ENCODE peak calls at places on chromosome 13, in eight cellular contexts. T, A, V, G, R, B, D and P are unnamed samples. For H3K27me3 and H3K4me1, the result is how much of the 10 kb centered on the place peaks cover.

GRCh38 chr13:45749026-45749759 is 47.1 kb downstream of the CBY2 start:
- DNase-seq in T (no peak), A (no peak), V (no peak), G (no peak), R (no peak), B (no peak), D (no peak), P (no peak)

GRCh38 chr13:111115841-111116500 is 861 bp downstream of the ARHGEF7 start:
- DNase-seq in T (peak), A (no peak), V (no peak), G (peak), R (peak), B (no peak), D (peak), P (no peak)

GRCh38 chr13:35475131-35475959 is 1.1 kb downstream of the MAB21L1 start:
- DNase-seq in T (no peak), A (peak), V (peak), G (peak), R (no peak), B (no peak), D (peak), P (no peak)

GRCh38 chr13:73618275-73618865 is 515.8 kb downstream of the KLF12 start:
- DNase-seq in T (peak), A (peak), V (no peak), G (no peak), R (peak), B (no peak), D (no peak), P (no peak)

GRCh38 chr13:30151398-30151797 is 156.0 kb downstream of the KATNAL1 start:
- DNase-seq in T (no peak), A (no peak), V (no peak), G (no peak), R (no peak), B (no peak), D (no peak), P (no peak)

GRCh38 chr13:98509271-98510155 is 67.4 kb downstream of the STK24 start:
- DNase-seq in T (no peak), A (peak), V (peak), G (no peak), R (peak), B (no peak), D (no peak), P (peak)

GRCh38 chr13:48857576-48857975 is 118.1 kb upstream of the FNDC3A start:
- DNase-seq in T (no peak), A (no peak), V (no peak), G (no peak), R (no peak), B (no peak), D (no peak), P (no peak)

GRCh38 chr13:50127726-50128291 is 112.6 kb downstream of the KCNRG start:
- DNase-seq in T (no peak), A (peak), V (no peak), G (no peak), R (no peak), B (no peak), D (no peak), P (no peak)

GRCh38 chr13:109419896-109420295 is 366.5 kb downstream of the IRS2 start:
- DNase-seq in T (no peak), A (no peak), V (peak), G (no peak), R (no peak), B (no peak), D (no peak), P (no peak)

GRCh38 chr13:41610426-41610825 is 153.1 kb downstream of the RGCC start:
- DNase-seq in T (no peak), A (no peak), V (peak), G (no peak), R (peak), B (no peak), D (peak), P (peak)

GRCh38 chr13:98050041-98050466 is 92.8 kb upstream of the FARP1 start:
- DNase-seq in T (no peak), A (no peak), V (peak), G (peak), R (peak), B (no peak), D (no peak), P (no peak)

GRCh38 chr13:72504026-72504925 is 223.2 kb downstream of the MZT1 start:
- DNase-seq in T (no peak), A (no peak), V (no peak), G (no peak), R (no peak), B (no peak), D (no peak), P (no peak)

GRCh38 chr13:110197471-110197870 is 109.5 kb downstream of the COL4A1 start:
- DNase-seq in T (no peak), A (no peak), V (no peak), G (no peak), R (no peak), B (no peak), D (no peak), P (no peak)

GRCh38 chr13:31207630-31208549 is 8.1 kb downstream of the B3GLCT start:
- DNase-seq in T (no peak), A (no peak), V (no peak), G (no peak), R (no peak), B (no peak), D (peak), P (no peak)

GRCh38 chr13:50846861-50847475 is 3.5 kb upstream of the DLEU7 start:
- DNase-seq in T (no peak), A (no peak), V (no peak), G (no peak), R (no peak), B (no peak), D (no peak), P (no peak)

GRCh38 chr13:49683489-49683888 is 7.8 kb downstream of the EBPL start:
- DNase-seq in T (no peak), A (no peak), V (no peak), G (no peak), R (no peak), B (no peak), D (no peak), P (no peak)

GRCh38 chr13:99949657-99950413 is 21.7 kb downstream of the ZIC5 start:
- DNase-seq in T (no peak), A (no peak), V (no peak), G (no peak), R (no peak), B (no peak), D (no peak), P (no peak)
- H3K27me3 ChIP-seq in T (under half), A (under half), V (under half), G (half or more), R (half or more), B (under half), D (half or more), P (half or more)

GRCh38 chr13:112687836-112688559 is 1.8 kb upstream of the ATP11A start:
- DNase-seq in T (no peak), A (no peak), V (no peak), G (no peak), R (no peak), B (no peak), D (no peak), P (no peak)
- H3K27ac ChIP-seq in T (peak), A (no peak), V (no peak), G (no peak), R (no peak), B (no peak), D (peak), P (no peak)

DNA sequence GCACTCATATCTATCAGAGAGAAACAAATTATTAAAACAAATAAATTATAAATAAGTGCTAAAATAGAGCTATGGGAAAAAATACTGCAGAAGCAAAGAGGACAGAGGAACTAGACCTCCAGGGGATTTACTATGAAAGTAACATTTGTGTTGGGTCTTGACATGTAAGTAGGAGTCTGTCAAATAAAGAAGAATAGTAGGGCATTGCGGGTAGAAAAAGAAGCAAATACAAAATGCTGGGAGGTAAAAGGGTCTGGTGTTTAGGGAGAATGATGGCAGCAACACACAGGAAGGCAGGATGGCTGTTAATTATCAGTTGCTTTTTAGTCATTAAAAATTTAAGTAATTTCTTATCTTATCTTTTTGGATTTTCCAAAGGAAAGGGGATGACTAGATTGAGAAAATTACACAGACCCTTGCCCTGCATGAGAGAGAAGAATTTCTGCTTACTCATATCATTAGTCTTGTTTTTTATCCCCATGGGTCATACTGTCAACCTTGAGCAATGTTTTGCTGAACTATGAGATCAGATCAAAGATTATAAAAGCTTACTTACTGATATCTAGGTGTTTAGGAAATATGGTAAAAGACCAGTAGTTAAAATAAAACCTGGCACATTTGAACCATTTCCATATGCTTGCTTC is 472.7 kb downstream of the DIAPH3 start:
- DNase-seq in T (no peak), A (no peak), V (no peak), G (no peak), R (no peak), B (no peak), D (no peak), P (no peak)
- H3K4me1 ChIP-seq in T (under half), A (under half), V (under half), G (under half), R (under half), B (under half), D (under half), P (under half)

DNA sequence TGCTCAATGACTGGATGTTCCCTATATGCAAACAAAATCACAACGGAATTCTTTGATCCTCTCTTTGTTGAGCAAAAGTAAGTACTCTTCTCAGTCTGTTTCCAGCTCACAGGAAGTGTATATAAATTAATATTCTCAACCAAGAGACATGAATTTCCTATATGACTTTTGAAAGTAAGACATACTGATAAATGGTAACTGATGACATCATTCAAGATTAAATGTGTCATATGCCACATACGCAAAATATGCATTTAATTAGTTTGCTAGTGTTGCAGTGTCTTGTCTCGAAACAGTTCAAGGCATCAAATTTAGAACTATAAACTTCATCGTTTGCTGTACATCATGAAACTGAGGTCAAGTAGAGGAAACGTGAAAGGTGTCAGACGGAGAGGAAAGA is 7.9 kb downstream of the CLDN10 start:
- DNase-seq in T (no peak), A (no peak), V (no peak), G (no peak), R (no peak), B (no peak), D (no peak), P (no peak)
- H3K27me3 ChIP-seq in T (under half), A (under half), V (under half), G (under half), R (under half), B (under half), D (under half), P (half or more)

GRCh38 chr13:56347014-56347413 is 793.7 kb upstream of the PRR20A start:
- DNase-seq in T (no peak), A (no peak), V (no peak), G (no peak), R (no peak), B (no peak), D (no peak), P (no peak)
- H3K27ac ChIP-seq in T (no peak), A (no peak), V (no peak), G (no peak), R (no peak), B (no peak), D (no peak), P (no peak)

DNA sequence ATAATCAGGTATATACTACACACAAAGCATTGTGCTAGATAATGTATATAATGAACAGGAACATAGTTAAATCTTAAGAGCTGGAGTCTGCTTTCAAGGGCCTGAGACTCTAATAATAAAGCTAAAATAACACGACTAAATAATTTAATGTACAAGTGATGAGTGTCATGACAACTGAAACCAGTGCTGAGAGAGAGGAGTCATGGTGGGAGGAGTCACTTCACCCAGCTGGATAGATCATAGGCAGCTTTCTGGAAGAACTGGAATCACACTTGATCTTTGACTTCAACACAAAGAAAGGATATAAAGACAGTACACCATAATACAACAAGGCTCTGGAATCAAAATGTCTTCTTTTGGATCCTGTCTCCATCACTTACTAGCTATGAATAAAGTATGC is 7.1 kb downstream of the RBM26 start:
- DNase-seq in T (no peak), A (no peak), V (peak), G (no peak), R (peak), B (no peak), D (no peak), P (peak)
- H3K4me1 ChIP-seq in T (under half), A (under half), V (under half), G (under half), R (under half), B (under half), D (under half), P (under half)